ENCODE peak calls at places on chromosomes 4 and X, in nine cellular contexts. J, S, P, M, G, E, C, F and O are unnamed samples.

GRCh38 chr4:38009421-38009820 is 49.2 kb downstream of the PTTG2 start:
- DNase-seq in J (no peak), S (no peak), P (no peak), M (no peak), G (no peak), E (no peak), C (no peak), F (no peak), O (no peak)

GRCh38 chrX:123570011-123570590 is 162.8 kb downstream of the THOC2 start:
- DNase-seq in J (no peak), S (no peak), P (no peak), M (no peak), G (no peak), E (no peak), C (peak; percentile 47), F (no peak), O (no peak)

GRCh38 chr4:99100876-99101275 is 12.3 kb upstream of the ADH5 start:
- DNase-seq in J (no peak), S (no peak), P (no peak), M (no peak), G (no peak), E (no peak), C (no peak), F (no peak), O (no peak)

GRCh38 chrX:151738751-151739150 is 4.2 kb downstream of the CNGA2 start:
- DNase-seq in J (no peak), S (no peak), P (no peak), M (no peak), G (no peak), E (no peak), C (no peak), F (no peak), O (no peak)

GRCh38 chrX:104113237-104113965 is 1.1 kb downstream of the ZCCHC18 start:
- DNase-seq in J (peak; percentile 85), S (peak; percentile 38), P (no peak), M (peak; percentile 41), G (peak; percentile 52), E (peak; percentile 49), C (peak; percentile 72), F (peak; percentile 55), O (no peak)

GRCh38 chrX:84993150-84993549 is 10.5 kb upstream of the APOOL start:
- DNase-seq in J (no peak), S (no peak), P (no peak), M (no peak), G (no peak), E (no peak), C (no peak), F (no peak), O (no peak)

GRCh38 chrX:3346436-3347329 is at the start of gene MXRA5:
- DNase-seq in J (peak; percentile 87), S (no peak), P (no peak), M (no peak), G (no peak), E (peak; percentile 61), C (no peak), F (peak; percentile 64), O (no peak)

GRCh38 chr4:23631255-23631950 is 258.4 kb downstream of the PPARGC1A start:
- DNase-seq in J (peak; percentile 39), S (no peak), P (no peak), M (no peak), G (no peak), E (no peak), C (no peak), F (no peak), O (no peak)

GRCh38 chr4:6493668-6494304 is 21.4 kb upstream of the PPP2R2C start:
- DNase-seq in J (peak; percentile 67), S (no peak), P (no peak), M (peak; percentile 27), G (peak; percentile 12), E (no peak), C (peak; percentile 25), F (peak; percentile 10), O (no peak)

GRCh38 chrX:83469551-83469950 is 38.5 kb upstream of the POU3F4 start:
- DNase-seq in J (peak; percentile 69), S (no peak), P (no peak), M (no peak), G (peak; percentile 0), E (peak; percentile 8), C (peak; percentile 49), F (no peak), O (no peak)

GRCh38 chr4:75786526-75786925 is 62.1 kb downstream of the USO1 start:
- DNase-seq in J (no peak), S (no peak), P (no peak), M (no peak), G (no peak), E (no peak), C (no peak), F (no peak), O (peak; percentile 27)

GRCh38 chrX:131763674-131764073 is 219.8 kb downstream of the OR13H1 start:
- DNase-seq in J (no peak), S (no peak), P (no peak), M (peak; percentile 85), G (no peak), E (peak; percentile 85), C (peak; percentile 57), F (no peak), O (no peak)

GRCh38 chrX:964831-965416 is 247.5 kb downstream of the CRLF2 start:
- DNase-seq in J (no peak), S (no peak), P (no peak), M (no peak), G (no peak), E (no peak), C (no peak), F (no peak), O (no peak)

GRCh38 chrX:49137492-49137891 is 14.0 kb upstream of the GPKOW start:
- DNase-seq in J (no peak), S (no peak), P (no peak), M (no peak), G (no peak), E (no peak), C (no peak), F (no peak), O (no peak)

GRCh38 chrX:13923845-13924244 is 105.8 kb downstream of the GEMIN8 start:
- DNase-seq in J (no peak), S (no peak), P (no peak), M (no peak), G (no peak), E (no peak), C (peak; percentile 30), F (no peak), O (no peak)

GRCh38 chr4:116866116-116866515 is 219.3 kb downstream of the TRAM1L1 start:
- DNase-seq in J (no peak), S (no peak), P (no peak), M (no peak), G (no peak), E (peak; percentile 28), C (no peak), F (no peak), O (no peak)

GRCh38 chr4:48296330-48296729 is 26.7 kb upstream of the TEC start:
- DNase-seq in J (peak; percentile 60), S (no peak), P (no peak), M (no peak), G (no peak), E (no peak), C (no peak), F (no peak), O (no peak)

GRCh38 chr4:213971-214370 is 89.7 kb downstream of the ZNF718 start:
- DNase-seq in J (no peak), S (no peak), P (no peak), M (no peak), G (no peak), E (no peak), C (no peak), F (no peak), O (no peak)

GRCh38 chr4:127580300-127580699 is 52.5 kb upstream of the INTU start:
- DNase-seq in J (no peak), S (no peak), P (no peak), M (no peak), G (no peak), E (no peak), C (no peak), F (no peak), O (no peak)

GRCh38 chr4:85913925-85914694 is 439.2 kb downstream of the ARHGAP24 start:
- DNase-seq in J (no peak), S (no peak), P (no peak), M (no peak), G (peak; percentile 77), E (no peak), C (peak; percentile 4), F (no peak), O (no peak)

DNA sequence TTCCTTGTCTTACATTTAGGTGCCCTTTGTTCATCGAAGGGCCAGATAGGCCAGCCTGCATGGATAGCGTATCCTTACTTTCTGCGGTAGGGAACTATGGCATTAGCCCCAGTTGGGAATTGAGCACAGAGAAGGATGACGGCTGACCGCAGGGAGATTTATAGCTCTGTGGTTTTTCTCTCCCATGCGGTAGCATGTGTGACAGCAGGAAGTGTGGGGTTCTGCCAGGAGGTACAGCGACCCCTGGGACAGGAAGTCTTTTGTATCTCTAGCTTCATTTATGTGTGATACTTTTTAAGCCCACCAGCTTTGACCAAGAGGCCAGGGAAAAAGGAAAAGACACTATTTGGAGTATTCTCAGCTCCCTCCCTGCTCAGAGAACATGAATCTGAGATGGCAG is 33.1 kb downstream of the GAB3 start:
- DNase-seq in J (no peak), S (no peak), P (no peak), M (no peak), G (peak; percentile 18), E (peak; percentile 71), C (peak; percentile 70), F (peak; percentile 72), O (no peak)
- H3K4me3 ChIP-seq in J (no peak overlapping the region), S (no peak overlapping the region), P (no peak overlapping the region), M (no peak overlapping the region), G (no peak overlapping the region), E (no peak overlapping the region), C (no peak overlapping the region), F (no peak overlapping the region), O (no peak overlapping the region)

DNA sequence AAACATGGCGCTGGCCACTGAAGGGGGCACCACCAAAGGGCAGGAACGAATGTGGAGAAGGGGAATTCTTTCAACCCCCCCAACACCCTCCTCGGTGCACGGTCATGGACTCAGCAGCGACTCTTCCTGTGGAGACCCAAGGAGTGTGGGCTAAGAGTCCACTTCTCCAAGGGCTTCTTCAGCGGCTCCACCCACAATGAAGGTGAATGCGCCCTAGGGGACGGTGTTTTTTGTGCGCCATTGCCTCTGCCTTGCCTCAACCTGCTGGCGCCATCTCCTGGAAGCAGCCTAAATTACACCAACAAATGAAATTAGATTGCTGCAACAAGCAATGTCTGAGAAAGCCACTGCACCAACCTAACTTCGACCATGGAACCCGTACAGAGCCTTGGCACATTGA is 169.2 kb upstream of the MAGEB18 start:
- DNase-seq in J (peak; percentile 88), S (no peak), P (peak; percentile 1), M (no peak), G (no peak), E (peak; percentile 1), C (peak; percentile 4), F (peak; percentile 64), O (no peak)
- H3K4me3 ChIP-seq in J (no peak overlapping the region), S (no peak overlapping the region), P (no peak overlapping the region), M (no peak overlapping the region), G (no peak overlapping the region), E (no peak overlapping the region), C (no peak overlapping the region), F (no peak overlapping the region), O (no peak overlapping the region)

GRCh38 chr4:189792819-189793618 is 147.7 kb upstream of the FRG1 start:
- DNase-seq in J (peak; percentile 96), S (peak; percentile 21), P (peak; percentile 13), M (peak; percentile 74), G (peak; percentile 63), E (peak; percentile 33), C (peak; percentile 67), F (peak; percentile 68), O (peak; percentile 10)
- H3K4me3 ChIP-seq in J (no peak overlapping the region), S (no peak overlapping the region), P (no peak overlapping the region), M (no peak overlapping the region), G (no peak overlapping the region), E (no peak overlapping the region), C (no peak overlapping the region), F (no peak overlapping the region), O (no peak overlapping the region)

GRCh38 chr4:148095346-148095923 is 346.8 kb downstream of the NR3C2 start:
- DNase-seq in J (no peak), S (no peak), P (no peak), M (no peak), G (no peak), E (no peak), C (no peak), F (no peak), O (no peak)
- H3K4me3 ChIP-seq in J (no peak overlapping the region), S (no peak overlapping the region), P (no peak overlapping the region), M (no peak overlapping the region), G (no peak overlapping the region), E (no peak overlapping the region), C (no peak overlapping the region), F (no peak overlapping the region), O (no peak overlapping the region)